ENCODE peak calls at places on chromosomes 4 and X, in nine cellular contexts. C is cardiac muscle cell, P is aorta, W is breast epithelium, M is neural progenitor cell, Y is HepG2, L is mesenchymal stem cell, I is A549, T is spleen. B is an unnamed sample.

GRCh38 chr4:61068745-61069144 is 131.4 kb upstream of the ADGRL3 start:
- DNase-seq in Y (no peak), I (no peak), C (no peak), L (peak), T (no peak), P (no peak), W (no peak), M (no peak), B (no peak)

GRCh38 chrX:39714471-39714870 is 383.3 kb downstream of the BCOR start:
- DNase-seq in W (no peak), Y (no peak), T (no peak), P (no peak), L (no peak), M (no peak), C (no peak), I (no peak), B (no peak)

GRCh38 chrX:35726176-35726575 is 72.0 kb upstream of the MAGEB16 start:
- DNase-seq in W (no peak), M (no peak), I (no peak), Y (no peak), T (no peak), L (peak), P (no peak), C (peak), B (no peak)

GRCh38 chr4:10111067-10111801 is 5.4 kb downstream of the WDR1 start:
- DNase-seq in Y (no peak), L (no peak), W (no peak), C (no peak), T (no peak), I (no peak), P (no peak), M (no peak), B (no peak)

GRCh38 chr4:156957558-156957957 is 14.0 kb downstream of the PDGFC start:
- DNase-seq in T (no peak), L (no peak), C (no peak), I (no peak), Y (no peak), P (no peak), W (no peak), M (no peak), B (no peak)

GRCh38 chr4:76611611-76612010 is 176.6 kb downstream of the SHROOM3 start:
- DNase-seq in C (no peak), I (no peak), W (peak), M (no peak), Y (no peak), L (no peak), P (no peak), T (no peak), B (no peak)

GRCh38 chr4:111761531-111761930 is 383.7 kb upstream of the FAM241A start:
- DNase-seq in M (peak), L (peak), I (no peak), C (peak), W (no peak), Y (no peak), T (no peak), P (no peak), B (no peak)

GRCh38 chrX:133544105-133544504 is 128.8 kb upstream of the GPC4 start:
- DNase-seq in T (no peak), W (no peak), C (no peak), Y (peak), L (peak), I (no peak), P (no peak), M (no peak), B (no peak)

GRCh38 chrX:12975999-12976558 is 1.2 kb downstream of the TMSB4X start:
- DNase-seq in W (no peak), Y (no peak), M (peak), L (peak), P (no peak), T (peak), C (peak), I (peak), B (no peak)

GRCh38 chr4:109912706-109913621 is at the start of gene EGF:
- DNase-seq in Y (no peak), T (no peak), P (no peak), L (peak), C (peak), W (no peak), M (peak), I (no peak), B (no peak)

GRCh38 chr4:15385928-15386327 is 41.9 kb upstream of the C1QTNF7 start:
- DNase-seq in Y (no peak), P (peak), I (no peak), T (no peak), L (no peak), C (no peak), W (no peak), M (no peak), B (no peak)

GRCh38 chr4:185143596-185143969 is 517 bp downstream of the SLC25A4 start:
- DNase-seq in I (no peak), T (peak), W (no peak), C (peak), P (peak), L (peak), M (no peak), Y (peak), B (no peak)

GRCh38 chr4:2423695-2424094 is 4.9 kb downstream of the CFAP99 start:
- DNase-seq in I (no peak), L (no peak), C (no peak), Y (no peak), W (no peak), T (peak), P (no peak), M (peak), B (no peak)

GRCh38 chr4:176187610-176188009 is 7.8 kb downstream of the SPATA4 start:
- DNase-seq in M (no peak), T (no peak), I (no peak), Y (peak), P (no peak), W (no peak), C (no peak), L (peak), B (no peak)

GRCh38 chr4:6198768-6199343 is 1.5 kb downstream of the JAKMIP1 start:
- DNase-seq in L (peak), P (no peak), M (peak), C (peak), Y (no peak), T (peak), W (no peak), I (no peak), B (no peak)

DNA sequence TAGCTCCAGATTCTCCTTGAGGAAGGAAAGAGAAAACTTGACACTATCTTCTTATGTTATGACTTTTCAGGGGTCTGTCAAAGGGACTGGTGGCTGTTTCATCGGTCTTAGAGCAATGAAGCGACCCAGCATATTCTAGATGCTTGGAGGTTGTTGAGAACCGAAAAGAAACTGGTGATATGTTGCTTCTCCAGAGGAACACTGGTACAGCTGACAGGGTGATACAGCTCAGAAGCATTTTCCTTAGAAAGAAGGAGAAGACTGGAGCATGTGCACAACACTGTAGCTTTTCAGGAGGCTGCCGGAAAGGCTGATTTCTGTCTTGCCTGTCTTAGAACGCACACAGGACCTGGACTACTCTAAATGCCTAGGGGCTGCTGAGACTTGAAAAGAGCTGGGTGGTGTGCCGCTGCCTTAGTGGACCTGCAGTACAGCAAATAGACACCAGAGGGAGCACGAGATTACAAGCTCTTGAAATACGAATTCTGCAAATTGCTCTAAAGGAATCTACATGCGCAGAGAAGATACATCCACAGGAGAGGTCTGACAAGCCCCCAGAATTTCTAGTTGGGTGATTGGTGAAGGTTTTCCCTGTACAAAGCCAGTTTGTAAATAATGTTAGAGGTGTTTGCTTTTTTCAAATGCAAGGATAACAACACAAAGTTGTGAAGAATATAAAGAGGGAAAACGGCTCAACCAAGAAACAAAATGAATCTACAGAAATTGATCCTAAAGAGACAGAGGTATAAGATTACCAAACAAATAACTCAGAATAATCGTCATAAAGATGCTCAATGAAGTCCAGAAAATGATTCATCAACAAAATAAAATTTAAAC is 223.1 kb upstream of the DMD start:
- DNase-seq in I (no peak), T (no peak), W (peak), Y (peak), P (no peak), C (peak), M (peak), L (peak), B (no peak)
- H3K4me3 ChIP-seq in I (no peak), T (no peak), W (no peak), Y (no peak), P (peak), C (no peak), M (no peak), L (no peak), B (no peak)

DNA sequence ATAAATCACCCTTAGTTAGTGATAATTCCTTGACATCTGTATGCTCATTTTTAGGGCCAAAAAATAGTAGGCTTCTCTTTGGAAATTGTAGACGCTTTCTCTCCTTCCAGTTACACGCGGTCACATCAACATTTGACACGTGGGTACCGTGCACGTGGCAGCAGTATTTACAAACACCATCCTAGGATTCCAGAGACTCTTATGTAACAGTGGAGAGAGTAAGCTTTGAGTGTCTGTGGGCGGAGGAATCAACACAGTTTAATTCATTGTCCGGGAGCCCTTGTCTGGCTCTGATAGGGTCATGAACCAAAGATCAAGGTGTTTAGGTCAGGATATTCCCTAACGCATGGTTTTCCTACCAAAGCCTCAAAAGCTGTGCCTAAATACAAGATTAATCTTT is 12.2 kb downstream of the TET2 start:
- DNase-seq in P (no peak), T (no peak), L (peak), I (no peak), Y (peak), C (no peak), M (peak), W (no peak), B (no peak)
- H3K4me3 ChIP-seq in P (no peak), T (no peak), L (no peak), I (no peak), Y (no peak), C (no peak), M (no peak), W (no peak), B (no peak)

GRCh38 chr4:53507671-53508286 is 83.5 kb downstream of the LNX1 start:
- DNase-seq in L (no peak), P (peak), W (no peak), I (no peak), C (no peak), M (no peak), T (no peak), Y (peak), B (no peak)
- H3K4me3 ChIP-seq in L (no peak), P (no peak), W (no peak), I (no peak), C (no peak), M (no peak), T (no peak), Y (peak), B (peak)

GRCh38 chr4:41991916-41992767 is 1.8 kb downstream of the SLC30A9 start:
- DNase-seq in Y (peak), L (peak), P (no peak), M (no peak), C (no peak), I (peak), W (no peak), T (no peak), B (no peak)
- H3K4me3 ChIP-seq in Y (peak), L (no peak), P (no peak), M (peak), C (peak), I (peak), W (no peak), T (no peak), B (no peak)